ENCODE peak calls at places on chromosomes 7 and 10, in ten cellular contexts. One of them, this sample, is unnamed.

GRCh38 chr7:77308792-77309191 is 107.4 kb downstream of the GSAP start:
- DNase-seq in activated CD4-positive, alpha-beta T cell treated with anti-CD3 and anti-CD28 coated beads, Interleukin-2, amount 50 U/mL, for 24 hours: no peak
- DNase-seq in glomerular endothelial cell: no peak
- DNase-seq in posterior cingulate gyrus: no peak
- DNase-seq in cardiac muscle cell: no peak
- DNase-seq in EL: no peak
- DNase-seq in upper lobe of right lung: no peak
- DNase-seq in NCI-H226: no peak
- DNase-seq in GM23338: no peak
- DNase-seq in NCI-H460: no peak
- DNase-seq in this sample: no peak

GRCh38 chr10:121566755-121567154 is 31.5 kb downstream of the FGFR2 start:
- DNase-seq in activated CD4-positive, alpha-beta T cell treated with anti-CD3 and anti-CD28 coated beads, Interleukin-2, amount 50 U/mL, for 24 hours: no peak
- DNase-seq in glomerular endothelial cell: no peak
- DNase-seq in posterior cingulate gyrus: peak
- DNase-seq in cardiac muscle cell: no peak
- DNase-seq in EL: no peak
- DNase-seq in upper lobe of right lung: no peak
- DNase-seq in NCI-H226: no peak
- DNase-seq in GM23338: no peak
- DNase-seq in NCI-H460: no peak
- DNase-seq in this sample: no peak

GRCh38 chr7:128791968-128792319 is at the start of gene CCDC136:
- DNase-seq in activated CD4-positive, alpha-beta T cell treated with anti-CD3 and anti-CD28 coated beads, Interleukin-2, amount 50 U/mL, for 24 hours: no peak
- DNase-seq in glomerular endothelial cell: no peak
- DNase-seq in posterior cingulate gyrus: peak
- DNase-seq in cardiac muscle cell: no peak
- DNase-seq in EL: peak
- DNase-seq in upper lobe of right lung: no peak
- DNase-seq in NCI-H226: no peak
- DNase-seq in GM23338: peak
- DNase-seq in NCI-H460: no peak
- DNase-seq in this sample: no peak

GRCh38 chr7:17369686-17370426 is 71.4 kb downstream of the AHR start:
- DNase-seq in activated CD4-positive, alpha-beta T cell treated with anti-CD3 and anti-CD28 coated beads, Interleukin-2, amount 50 U/mL, for 24 hours: no peak
- DNase-seq in glomerular endothelial cell: no peak
- DNase-seq in posterior cingulate gyrus: peak
- DNase-seq in cardiac muscle cell: peak
- DNase-seq in EL: peak
- DNase-seq in upper lobe of right lung: no peak
- DNase-seq in NCI-H226: peak
- DNase-seq in GM23338: peak
- DNase-seq in NCI-H460: peak
- DNase-seq in this sample: no peak

GRCh38 chr7:869348-869747 is 7.0 kb upstream of the GET4 start:
- DNase-seq in activated CD4-positive, alpha-beta T cell treated with anti-CD3 and anti-CD28 coated beads, Interleukin-2, amount 50 U/mL, for 24 hours: no peak
- DNase-seq in glomerular endothelial cell: no peak
- DNase-seq in posterior cingulate gyrus: no peak
- DNase-seq in cardiac muscle cell: no peak
- DNase-seq in EL: no peak
- DNase-seq in upper lobe of right lung: no peak
- DNase-seq in NCI-H226: no peak
- DNase-seq in GM23338: no peak
- DNase-seq in NCI-H460: no peak
- DNase-seq in this sample: no peak

GRCh38 chr7:117666019-117666418 is 186.2 kb downstream of the CFTR start:
- DNase-seq in activated CD4-positive, alpha-beta T cell treated with anti-CD3 and anti-CD28 coated beads, Interleukin-2, amount 50 U/mL, for 24 hours: no peak
- DNase-seq in glomerular endothelial cell: peak
- DNase-seq in posterior cingulate gyrus: no peak
- DNase-seq in cardiac muscle cell: peak
- DNase-seq in EL: peak
- DNase-seq in upper lobe of right lung: no peak
- DNase-seq in NCI-H226: peak
- DNase-seq in GM23338: no peak
- DNase-seq in NCI-H460: no peak
- DNase-seq in this sample: no peak

GRCh38 chr7:92178928-92179373 is at the start of gene LRRD1:
- DNase-seq in activated CD4-positive, alpha-beta T cell treated with anti-CD3 and anti-CD28 coated beads, Interleukin-2, amount 50 U/mL, for 24 hours: peak
- DNase-seq in glomerular endothelial cell: peak
- DNase-seq in posterior cingulate gyrus: peak
- DNase-seq in cardiac muscle cell: peak
- DNase-seq in EL: peak
- DNase-seq in upper lobe of right lung: peak
- DNase-seq in NCI-H226: peak
- DNase-seq in GM23338: peak
- DNase-seq in NCI-H460: peak
- DNase-seq in this sample: peak

GRCh38 chr10:15452545-15452944 is 81.5 kb upstream of the FAM171A1 start:
- DNase-seq in activated CD4-positive, alpha-beta T cell treated with anti-CD3 and anti-CD28 coated beads, Interleukin-2, amount 50 U/mL, for 24 hours: no peak
- DNase-seq in glomerular endothelial cell: no peak
- DNase-seq in posterior cingulate gyrus: no peak
- DNase-seq in cardiac muscle cell: no peak
- DNase-seq in EL: no peak
- DNase-seq in upper lobe of right lung: no peak
- DNase-seq in NCI-H226: no peak
- DNase-seq in GM23338: no peak
- DNase-seq in NCI-H460: no peak
- DNase-seq in this sample: no peak

GRCh38 chr7:26187380-26188290 is 12.9 kb downstream of the HNRNPA2B1 start:
- DNase-seq in activated CD4-positive, alpha-beta T cell treated with anti-CD3 and anti-CD28 coated beads, Interleukin-2, amount 50 U/mL, for 24 hours: no peak
- DNase-seq in glomerular endothelial cell: no peak
- DNase-seq in posterior cingulate gyrus: peak
- DNase-seq in cardiac muscle cell: no peak
- DNase-seq in EL: peak
- DNase-seq in upper lobe of right lung: no peak
- DNase-seq in NCI-H226: no peak
- DNase-seq in GM23338: peak
- DNase-seq in NCI-H460: no peak
- DNase-seq in this sample: no peak

GRCh38 chr10:97230146-97230545 is 44.4 kb upstream of the SLIT1 start:
- DNase-seq in activated CD4-positive, alpha-beta T cell treated with anti-CD3 and anti-CD28 coated beads, Interleukin-2, amount 50 U/mL, for 24 hours: no peak
- DNase-seq in glomerular endothelial cell: no peak
- DNase-seq in posterior cingulate gyrus: no peak
- DNase-seq in cardiac muscle cell: no peak
- DNase-seq in EL: peak
- DNase-seq in upper lobe of right lung: no peak
- DNase-seq in NCI-H226: no peak
- DNase-seq in GM23338: no peak
- DNase-seq in NCI-H460: no peak
- DNase-seq in this sample: no peak

GRCh38 chr10:43296320-43296719 is 29.5 kb upstream of the RASGEF1A start:
- DNase-seq in activated CD4-positive, alpha-beta T cell treated with anti-CD3 and anti-CD28 coated beads, Interleukin-2, amount 50 U/mL, for 24 hours: no peak
- DNase-seq in glomerular endothelial cell: no peak
- DNase-seq in posterior cingulate gyrus: no peak
- DNase-seq in cardiac muscle cell: no peak
- DNase-seq in EL: no peak
- DNase-seq in upper lobe of right lung: no peak
- DNase-seq in NCI-H226: no peak
- DNase-seq in GM23338: no peak
- DNase-seq in NCI-H460: no peak
- DNase-seq in this sample: no peak

GRCh38 chr7:35714862-35715261 is 19.9 kb upstream of the HERPUD2 start:
- DNase-seq in activated CD4-positive, alpha-beta T cell treated with anti-CD3 and anti-CD28 coated beads, Interleukin-2, amount 50 U/mL, for 24 hours: no peak
- DNase-seq in glomerular endothelial cell: no peak
- DNase-seq in posterior cingulate gyrus: peak
- DNase-seq in cardiac muscle cell: no peak
- DNase-seq in EL: no peak
- DNase-seq in upper lobe of right lung: no peak
- DNase-seq in NCI-H226: peak
- DNase-seq in GM23338: peak
- DNase-seq in NCI-H460: no peak
- DNase-seq in this sample: no peak

GRCh38 chr7:106095634-106096033 is 16.5 kb downstream of the SYPL1 start:
- DNase-seq in activated CD4-positive, alpha-beta T cell treated with anti-CD3 and anti-CD28 coated beads, Interleukin-2, amount 50 U/mL, for 24 hours: no peak
- DNase-seq in glomerular endothelial cell: no peak
- DNase-seq in posterior cingulate gyrus: no peak
- DNase-seq in cardiac muscle cell: no peak
- DNase-seq in EL: no peak
- DNase-seq in upper lobe of right lung: no peak
- DNase-seq in NCI-H226: no peak
- DNase-seq in GM23338: no peak
- DNase-seq in NCI-H460: no peak
- DNase-seq in this sample: no peak

GRCh38 chr7:132508724-132509348 is 67.4 kb downstream of the PLXNA4 start:
- DNase-seq in activated CD4-positive, alpha-beta T cell treated with anti-CD3 and anti-CD28 coated beads, Interleukin-2, amount 50 U/mL, for 24 hours: no peak
- DNase-seq in glomerular endothelial cell: no peak
- DNase-seq in posterior cingulate gyrus: peak
- DNase-seq in cardiac muscle cell: no peak
- DNase-seq in EL: no peak
- DNase-seq in upper lobe of right lung: no peak
- DNase-seq in NCI-H226: no peak
- DNase-seq in GM23338: peak
- DNase-seq in NCI-H460: no peak
- DNase-seq in this sample: peak

GRCh38 chr7:528451-528850 is 8.8 kb upstream of the PDGFA start:
- DNase-seq in activated CD4-positive, alpha-beta T cell treated with anti-CD3 and anti-CD28 coated beads, Interleukin-2, amount 50 U/mL, for 24 hours: no peak
- DNase-seq in glomerular endothelial cell: no peak
- DNase-seq in posterior cingulate gyrus: no peak
- DNase-seq in cardiac muscle cell: no peak
- DNase-seq in EL: no peak
- DNase-seq in upper lobe of right lung: no peak
- DNase-seq in NCI-H226: no peak
- DNase-seq in GM23338: no peak
- DNase-seq in NCI-H460: no peak
- DNase-seq in this sample: no peak

GRCh38 chr7:1912472-1913289 is 242.6 kb downstream of the ELFN1 start:
- DNase-seq in activated CD4-positive, alpha-beta T cell treated with anti-CD3 and anti-CD28 coated beads, Interleukin-2, amount 50 U/mL, for 24 hours: no peak
- DNase-seq in glomerular endothelial cell: no peak
- DNase-seq in posterior cingulate gyrus: peak
- DNase-seq in cardiac muscle cell: peak
- DNase-seq in EL: peak
- DNase-seq in upper lobe of right lung: no peak
- DNase-seq in NCI-H226: no peak
- DNase-seq in GM23338: no peak
- DNase-seq in NCI-H460: no peak
- DNase-seq in this sample: peak

GRCh38 chr10:60732240-60733188 is 45.8 kb upstream of the CDK1 start:
- DNase-seq in activated CD4-positive, alpha-beta T cell treated with anti-CD3 and anti-CD28 coated beads, Interleukin-2, amount 50 U/mL, for 24 hours: no peak
- DNase-seq in glomerular endothelial cell: no peak
- DNase-seq in posterior cingulate gyrus: no peak
- DNase-seq in cardiac muscle cell: no peak
- DNase-seq in EL: no peak
- DNase-seq in upper lobe of right lung: no peak
- DNase-seq in NCI-H226: no peak
- DNase-seq in GM23338: peak
- DNase-seq in NCI-H460: no peak
- DNase-seq in this sample: peak

GRCh38 chr7:50379082-50379481 is 71.1 kb downstream of the FIGNL1 start:
- DNase-seq in activated CD4-positive, alpha-beta T cell treated with anti-CD3 and anti-CD28 coated beads, Interleukin-2, amount 50 U/mL, for 24 hours: no peak
- DNase-seq in glomerular endothelial cell: no peak
- DNase-seq in posterior cingulate gyrus: no peak
- DNase-seq in cardiac muscle cell: no peak
- DNase-seq in EL: no peak
- DNase-seq in upper lobe of right lung: no peak
- DNase-seq in NCI-H226: no peak
- DNase-seq in GM23338: peak
- DNase-seq in NCI-H460: no peak
- DNase-seq in this sample: no peak

GRCh38 chr10:133279961-133280283 is 3.3 kb upstream of the ADAM8 start:
- DNase-seq in activated CD4-positive, alpha-beta T cell treated with anti-CD3 and anti-CD28 coated beads, Interleukin-2, amount 50 U/mL, for 24 hours: no peak
- DNase-seq in glomerular endothelial cell: no peak
- DNase-seq in posterior cingulate gyrus: no peak
- DNase-seq in cardiac muscle cell: no peak
- DNase-seq in EL: no peak
- DNase-seq in upper lobe of right lung: no peak
- DNase-seq in NCI-H226: no peak
- DNase-seq in GM23338: no peak
- DNase-seq in NCI-H460: no peak
- DNase-seq in this sample: no peak

GRCh38 chr7:90701021-90701420 is 104.9 kb downstream of the CDK14 start:
- DNase-seq in activated CD4-positive, alpha-beta T cell treated with anti-CD3 and anti-CD28 coated beads, Interleukin-2, amount 50 U/mL, for 24 hours: no peak
- DNase-seq in glomerular endothelial cell: no peak
- DNase-seq in posterior cingulate gyrus: no peak
- DNase-seq in cardiac muscle cell: peak
- DNase-seq in EL: no peak
- DNase-seq in upper lobe of right lung: no peak
- DNase-seq in NCI-H226: no peak
- DNase-seq in GM23338: no peak
- DNase-seq in NCI-H460: no peak
- DNase-seq in this sample: no peak

GRCh38 chr7:11331128-11332102 is 357.7 kb downstream of the PHF14 start:
- DNase-seq in activated CD4-positive, alpha-beta T cell treated with anti-CD3 and anti-CD28 coated beads, Interleukin-2, amount 50 U/mL, for 24 hours: no peak
- DNase-seq in glomerular endothelial cell: no peak
- DNase-seq in posterior cingulate gyrus: no peak
- DNase-seq in cardiac muscle cell: no peak
- DNase-seq in EL: peak
- DNase-seq in upper lobe of right lung: no peak
- DNase-seq in NCI-H226: no peak
- DNase-seq in GM23338: peak
- DNase-seq in NCI-H460: no peak
- DNase-seq in this sample: no peak

GRCh38 chr10:97596101-97597055 is 6.9 kb downstream of the C10orf62 start:
- DNase-seq in activated CD4-positive, alpha-beta T cell treated with anti-CD3 and anti-CD28 coated beads, Interleukin-2, amount 50 U/mL, for 24 hours: no peak
- DNase-seq in glomerular endothelial cell: peak
- DNase-seq in posterior cingulate gyrus: peak
- DNase-seq in cardiac muscle cell: peak
- DNase-seq in EL: peak
- DNase-seq in upper lobe of right lung: no peak
- DNase-seq in NCI-H226: peak
- DNase-seq in GM23338: no peak
- DNase-seq in NCI-H460: peak
- DNase-seq in this sample: no peak

GRCh38 chr7:123752534-123752933 is 3.7 kb upstream of the WASL start:
- DNase-seq in activated CD4-positive, alpha-beta T cell treated with anti-CD3 and anti-CD28 coated beads, Interleukin-2, amount 50 U/mL, for 24 hours: no peak
- DNase-seq in glomerular endothelial cell: no peak
- DNase-seq in posterior cingulate gyrus: no peak
- DNase-seq in cardiac muscle cell: no peak
- DNase-seq in EL: no peak
- DNase-seq in upper lobe of right lung: no peak
- DNase-seq in NCI-H226: no peak
- DNase-seq in GM23338: no peak
- DNase-seq in NCI-H460: no peak
- DNase-seq in this sample: no peak

GRCh38 chr10:124078028-124078427 is 15.4 kb downstream of the CHST15 start:
- DNase-seq in activated CD4-positive, alpha-beta T cell treated with anti-CD3 and anti-CD28 coated beads, Interleukin-2, amount 50 U/mL, for 24 hours: no peak
- DNase-seq in glomerular endothelial cell: no peak
- DNase-seq in posterior cingulate gyrus: no peak
- DNase-seq in cardiac muscle cell: no peak
- DNase-seq in EL: no peak
- DNase-seq in upper lobe of right lung: no peak
- DNase-seq in NCI-H226: no peak
- DNase-seq in GM23338: no peak
- DNase-seq in NCI-H460: no peak
- DNase-seq in this sample: no peak

GRCh38 chr10:17023386-17024298 is 106.0 kb downstream of the CUBN start:
- DNase-seq in activated CD4-positive, alpha-beta T cell treated with anti-CD3 and anti-CD28 coated beads, Interleukin-2, amount 50 U/mL, for 24 hours: peak
- DNase-seq in glomerular endothelial cell: peak
- DNase-seq in posterior cingulate gyrus: no peak
- DNase-seq in cardiac muscle cell: peak
- DNase-seq in EL: peak
- DNase-seq in upper lobe of right lung: no peak
- DNase-seq in NCI-H226: peak
- DNase-seq in GM23338: peak
- DNase-seq in NCI-H460: peak
- DNase-seq in this sample: no peak

GRCh38 chr10:49272251-49273081 is 26.5 kb upstream of the C10orf71 start:
- DNase-seq in activated CD4-positive, alpha-beta T cell treated with anti-CD3 and anti-CD28 coated beads, Interleukin-2, amount 50 U/mL, for 24 hours: no peak
- DNase-seq in glomerular endothelial cell: no peak
- DNase-seq in posterior cingulate gyrus: no peak
- DNase-seq in cardiac muscle cell: peak
- DNase-seq in EL: no peak
- DNase-seq in upper lobe of right lung: no peak
- DNase-seq in NCI-H226: no peak
- DNase-seq in GM23338: no peak
- DNase-seq in NCI-H460: no peak
- DNase-seq in this sample: peak

GRCh38 chr10:72762042-72762441 is 70.1 kb downstream of the MCU start:
- DNase-seq in activated CD4-positive, alpha-beta T cell treated with anti-CD3 and anti-CD28 coated beads, Interleukin-2, amount 50 U/mL, for 24 hours: no peak
- DNase-seq in glomerular endothelial cell: no peak
- DNase-seq in posterior cingulate gyrus: no peak
- DNase-seq in cardiac muscle cell: no peak
- DNase-seq in EL: no peak
- DNase-seq in upper lobe of right lung: no peak
- DNase-seq in NCI-H226: no peak
- DNase-seq in GM23338: no peak
- DNase-seq in NCI-H460: no peak
- DNase-seq in this sample: no peak

GRCh38 chr7:158975526-158976467 is 119.4 kb downstream of the DYNC2I1 start:
- DNase-seq in activated CD4-positive, alpha-beta T cell treated with anti-CD3 and anti-CD28 coated beads, Interleukin-2, amount 50 U/mL, for 24 hours: no peak
- DNase-seq in glomerular endothelial cell: no peak
- DNase-seq in posterior cingulate gyrus: no peak
- DNase-seq in cardiac muscle cell: no peak
- DNase-seq in EL: no peak
- DNase-seq in upper lobe of right lung: no peak
- DNase-seq in NCI-H226: no peak
- DNase-seq in GM23338: no peak
- DNase-seq in NCI-H460: no peak
- DNase-seq in this sample: no peak